ENCODE peak calls at places on chromosomes 13 and 19, in seven cellular contexts. One of them, this sample, is unnamed.

GRCh38 chr19:32779082-32779481 is 59.5 kb downstream of the TDRD12 start:
- DNase-seq in transverse colon: no peak
- DNase-seq in breast epithelium: no peak
- DNase-seq in A549: no peak
- DNase-seq in IMR-90: no peak
- DNase-seq in uterus: no peak
- DNase-seq in heart left ventricle: no peak
- DNase-seq in this sample: no peak

GRCh38 chr13:99361197-99361596 is 54.0 kb upstream of the GPR183 start:
- DNase-seq in heart left ventricle: no peak
- DNase-seq in IMR-90: no peak
- DNase-seq in breast epithelium: no peak
- DNase-seq in transverse colon: no peak
- DNase-seq in uterus: no peak
- DNase-seq in A549: no peak
- DNase-seq in this sample: no peak

GRCh38 chr13:63198076-63198475 is 1782.4 kb upstream of the PCDH20 start:
- DNase-seq in IMR-90: peak; percentile 45
- DNase-seq in breast epithelium: no peak
- DNase-seq in transverse colon: no peak
- DNase-seq in A549: no peak
- DNase-seq in uterus: no peak
- DNase-seq in heart left ventricle: no peak
- DNase-seq in this sample: no peak

GRCh38 chr19:2053601-2054389 is 2.8 kb upstream of the MKNK2 start:
- DNase-seq in A549: no peak
- DNase-seq in uterus: peak; percentile 89
- DNase-seq in IMR-90: peak; percentile 23
- DNase-seq in transverse colon: peak; percentile 63
- DNase-seq in breast epithelium: no peak
- DNase-seq in heart left ventricle: peak; percentile 88
- DNase-seq in this sample: no peak

GRCh38 chr13:46570273-46570672 is 17.3 kb downstream of the LRCH1 start:
- DNase-seq in breast epithelium: no peak
- DNase-seq in uterus: no peak
- DNase-seq in heart left ventricle: no peak
- DNase-seq in A549: no peak
- DNase-seq in IMR-90: no peak
- DNase-seq in transverse colon: no peak
- DNase-seq in this sample: no peak

GRCh38 chr19:1406818-1407661 is at the start of gene DAZAP1:
- DNase-seq in breast epithelium: peak; percentile 100
- DNase-seq in A549: peak; percentile 71
- DNase-seq in IMR-90: peak; percentile 97
- DNase-seq in heart left ventricle: peak; percentile 100
- DNase-seq in transverse colon: peak; percentile 100
- DNase-seq in uterus: peak; percentile 99
- DNase-seq in this sample: no peak

GRCh38 chr19:33528404-33528803 is 6.8 kb upstream of the PEPD start:
- DNase-seq in IMR-90: no peak
- DNase-seq in uterus: no peak
- DNase-seq in heart left ventricle: no peak
- DNase-seq in transverse colon: no peak
- DNase-seq in breast epithelium: no peak
- DNase-seq in A549: no peak
- DNase-seq in this sample: no peak

GRCh38 chr19:35232912-35233311 is 4.4 kb upstream of the FAM187B start:
- DNase-seq in uterus: no peak
- DNase-seq in A549: no peak
- DNase-seq in breast epithelium: no peak
- DNase-seq in IMR-90: no peak
- DNase-seq in heart left ventricle: no peak
- DNase-seq in transverse colon: no peak
- DNase-seq in this sample: peak; percentile 3

GRCh38 chr13:37369618-37370017 is 228.9 kb downstream of the POSTN start:
- DNase-seq in breast epithelium: no peak
- DNase-seq in heart left ventricle: no peak
- DNase-seq in IMR-90: peak; percentile 80
- DNase-seq in transverse colon: no peak
- DNase-seq in uterus: no peak
- DNase-seq in A549: no peak
- DNase-seq in this sample: no peak

DNA sequence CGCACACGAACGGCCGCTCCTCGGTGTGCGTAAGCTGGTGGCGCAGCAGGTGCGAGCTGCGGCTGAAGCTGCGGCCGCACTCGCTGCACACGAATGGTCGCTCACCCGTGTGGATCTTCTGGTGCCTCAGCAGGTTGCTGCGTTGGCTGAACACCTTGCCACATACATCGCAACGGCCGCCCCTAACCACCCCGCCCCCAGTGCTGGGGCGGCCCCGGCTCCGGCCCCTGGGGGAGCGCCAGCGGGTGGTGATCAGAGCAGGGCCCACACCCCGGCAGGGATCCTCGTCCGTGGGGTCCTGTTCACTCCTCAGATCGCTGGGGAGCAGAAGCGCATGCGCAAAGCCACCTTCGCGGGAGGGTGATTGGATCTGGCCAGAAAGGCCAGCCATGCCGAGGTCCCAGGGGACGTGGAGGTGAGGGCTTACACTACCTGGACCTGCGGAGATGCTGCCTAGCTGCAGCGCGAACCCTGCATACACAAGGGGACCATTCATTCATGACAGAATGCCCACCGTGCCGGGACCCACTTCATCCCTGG is 4.7 kb upstream of the UBE2M start:
- DNase-seq in A549: no peak
- DNase-seq in breast epithelium: no peak
- DNase-seq in transverse colon: no peak
- DNase-seq in IMR-90: no peak
- DNase-seq in heart left ventricle: no peak
- DNase-seq in uterus: peak; percentile 41
- DNase-seq in this sample: no peak
- TF ChIP-seq POLR2A in A549: no peak
- TF ChIP-seq POLR2A in breast epithelium: no peak
- TF ChIP-seq POLR2A in transverse colon: no peak
- TF ChIP-seq POLR2A in IMR-90: no peak
- TF ChIP-seq POLR2A in heart left ventricle: no peak
- TF ChIP-seq POLR2A in uterus: no peak
- TF ChIP-seq POLR2A in this sample: no peak

GRCh38 chr13:110274687-110275086 is 32.3 kb downstream of the COL4A1 start:
- DNase-seq in IMR-90: no peak
- DNase-seq in breast epithelium: no peak
- DNase-seq in heart left ventricle: no peak
- DNase-seq in transverse colon: no peak
- DNase-seq in A549: no peak
- DNase-seq in uterus: no peak
- DNase-seq in this sample: peak; percentile 74
- H3K4me1 ChIP-seq in IMR-90: peaks cover 12% of the 10 kb centered on the region
- H3K4me1 ChIP-seq in breast epithelium: no peaks in the 10 kb centered on the region
- H3K4me1 ChIP-seq in heart left ventricle: peaks cover 90% of the 10 kb centered on the region
- H3K4me1 ChIP-seq in transverse colon: peaks cover 18% of the 10 kb centered on the region
- H3K4me1 ChIP-seq in A549: peaks cover 11% of the 10 kb centered on the region
- H3K4me1 ChIP-seq in uterus: peaks cover 4% of the 10 kb centered on the region
- H3K4me1 ChIP-seq in this sample: peaks cover 26% of the 10 kb centered on the region

GRCh38 chr19:41223431-41224234 is 4.6 kb downstream of the AXL start:
- DNase-seq in IMR-90: peak; percentile 96
- DNase-seq in A549: peak; percentile 94
- DNase-seq in transverse colon: no peak
- DNase-seq in breast epithelium: no peak
- DNase-seq in uterus: no peak
- DNase-seq in heart left ventricle: no peak
- DNase-seq in this sample: no peak
- TF ChIP-seq POLR2A in IMR-90: peak; percentile 89
- TF ChIP-seq POLR2A in A549: no peak
- TF ChIP-seq POLR2A in transverse colon: no peak
- TF ChIP-seq POLR2A in breast epithelium: no peak
- TF ChIP-seq POLR2A in uterus: no peak
- TF ChIP-seq POLR2A in heart left ventricle: no peak
- TF ChIP-seq POLR2A in this sample: no peak

GRCh38 chr19:18609717-18610051 is 3.0 kb upstream of the TMEM59L start:
- DNase-seq in breast epithelium: no peak
- DNase-seq in A549: no peak
- DNase-seq in IMR-90: no peak
- DNase-seq in uterus: no peak
- DNase-seq in heart left ventricle: no peak
- DNase-seq in transverse colon: no peak
- DNase-seq in this sample: no peak

GRCh38 chr19:18607222-18608101 is 863 bp upstream of the CRLF1 start:
- DNase-seq in IMR-90: no peak
- DNase-seq in uterus: no peak
- DNase-seq in heart left ventricle: no peak
- DNase-seq in transverse colon: no peak
- DNase-seq in A549: no peak
- DNase-seq in breast epithelium: no peak
- DNase-seq in this sample: no peak

GRCh38 chr19:18610245-18610555 is 2.5 kb upstream of the TMEM59L start:
- DNase-seq in A549: no peak
- DNase-seq in uterus: no peak
- DNase-seq in transverse colon: no peak
- DNase-seq in heart left ventricle: no peak
- DNase-seq in IMR-90: no peak
- DNase-seq in breast epithelium: no peak
- DNase-seq in this sample: no peak

GRCh38 chr19:18608102-18608804 is 1.7 kb upstream of the CRLF1 start:
- DNase-seq in IMR-90: no peak
- DNase-seq in heart left ventricle: no peak
- DNase-seq in breast epithelium: no peak
- DNase-seq in A549: no peak
- DNase-seq in uterus: no peak
- DNase-seq in transverse colon: no peak
- DNase-seq in this sample: no peak

GRCh38 chr19:18608805-18609716 is 2.5 kb upstream of the CRLF1 start:
- DNase-seq in transverse colon: no peak
- DNase-seq in breast epithelium: no peak
- DNase-seq in IMR-90: no peak
- DNase-seq in heart left ventricle: no peak
- DNase-seq in A549: no peak
- DNase-seq in uterus: no peak
- DNase-seq in this sample: no peak
- H3K4me1 ChIP-seq in transverse colon: peaks cover 46% of the 10 kb centered on the region
- H3K4me1 ChIP-seq in breast epithelium: peaks cover 22% of the 10 kb centered on the region
- H3K4me1 ChIP-seq in IMR-90: peaks cover 11% of the 10 kb centered on the region
- H3K4me1 ChIP-seq in heart left ventricle: peaks cover 58% of the 10 kb centered on the region
- H3K4me1 ChIP-seq in A549: peaks cover 28% of the 10 kb centered on the region
- H3K4me1 ChIP-seq in uterus: peaks cover 24% of the 10 kb centered on the region
- H3K4me1 ChIP-seq in this sample: peaks cover 43% of the 10 kb centered on the region

GRCh38 chr13:23433171-23434153 is at the start of gene SACS:
- DNase-seq in IMR-90: peak; percentile 52
- DNase-seq in uterus: no peak
- DNase-seq in A549: peak; percentile 14
- DNase-seq in transverse colon: no peak
- DNase-seq in heart left ventricle: no peak
- DNase-seq in breast epithelium: no peak
- DNase-seq in this sample: no peak
- TF ChIP-seq POLR2A in IMR-90: peak; percentile 22
- TF ChIP-seq POLR2A in uterus: no peak
- TF ChIP-seq POLR2A in A549: peak; percentile 41
- TF ChIP-seq POLR2A in transverse colon: no peak
- TF ChIP-seq POLR2A in heart left ventricle: no peak
- TF ChIP-seq POLR2A in breast epithelium: no peak
- TF ChIP-seq POLR2A in this sample: no peak

GRCh38 chr13:79387853-79388252 is 18.2 kb downstream of the RBM26 start:
- DNase-seq in heart left ventricle: no peak
- DNase-seq in IMR-90: no peak
- DNase-seq in uterus: no peak
- DNase-seq in transverse colon: no peak
- DNase-seq in A549: no peak
- DNase-seq in breast epithelium: no peak
- DNase-seq in this sample: no peak
- H3K4me1 ChIP-seq in heart left ventricle: peaks cover 47% of the 10 kb centered on the region
- H3K4me1 ChIP-seq in IMR-90: peaks cover 4% of the 10 kb centered on the region
- H3K4me1 ChIP-seq in uterus: no peaks in the 10 kb centered on the region
- H3K4me1 ChIP-seq in transverse colon: peaks cover 60% of the 10 kb centered on the region
- H3K4me1 ChIP-seq in A549: peaks cover 17% of the 10 kb centered on the region
- H3K4me1 ChIP-seq in breast epithelium: no peaks in the 10 kb centered on the region
- H3K4me1 ChIP-seq in this sample: peaks cover 4% of the 10 kb centered on the region

DNA sequence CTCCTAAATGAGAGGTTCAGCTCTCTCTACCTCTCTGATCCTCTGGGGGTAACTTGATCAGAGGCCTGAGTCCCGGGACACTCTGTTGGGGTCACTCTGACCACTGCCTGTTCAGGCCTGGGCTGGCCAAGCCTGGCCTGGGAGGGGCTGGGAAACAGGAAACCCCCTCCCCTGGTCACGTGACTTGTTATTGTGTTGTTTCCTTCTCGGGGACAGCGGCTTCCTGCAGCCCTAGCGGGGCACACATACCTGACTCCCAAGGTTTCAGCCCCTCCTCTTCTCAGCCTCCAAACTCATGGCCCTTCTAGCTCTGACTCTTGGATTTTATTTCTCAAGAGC is at the start of gene USHBP1:
- DNase-seq in heart left ventricle: peak; percentile 68
- DNase-seq in transverse colon: no peak
- DNase-seq in breast epithelium: no peak
- DNase-seq in uterus: no peak
- DNase-seq in A549: no peak
- DNase-seq in IMR-90: no peak
- DNase-seq in this sample: peak; percentile 76
- TF ChIP-seq POLR2A in heart left ventricle: no peak
- TF ChIP-seq POLR2A in transverse colon: no peak
- TF ChIP-seq POLR2A in breast epithelium: no peak
- TF ChIP-seq POLR2A in uterus: peak; percentile 46
- TF ChIP-seq POLR2A in A549: no peak
- TF ChIP-seq POLR2A in IMR-90: no peak
- TF ChIP-seq POLR2A in this sample: no peak

GRCh38 chr13:20102776-20103175 is 58.1 kb downstream of the GJA3 start:
- DNase-seq in heart left ventricle: no peak
- DNase-seq in transverse colon: no peak
- DNase-seq in breast epithelium: no peak
- DNase-seq in uterus: no peak
- DNase-seq in IMR-90: no peak
- DNase-seq in A549: no peak
- DNase-seq in this sample: no peak
- H3K4me1 ChIP-seq in heart left ventricle: peaks cover 5% of the 10 kb centered on the region
- H3K4me1 ChIP-seq in transverse colon: no peaks in the 10 kb centered on the region
- H3K4me1 ChIP-seq in breast epithelium: no peaks in the 10 kb centered on the region
- H3K4me1 ChIP-seq in uterus: no peaks in the 10 kb centered on the region
- H3K4me1 ChIP-seq in IMR-90: peaks cover 2% of the 10 kb centered on the region
- H3K4me1 ChIP-seq in A549: no peaks in the 10 kb centered on the region
- H3K4me1 ChIP-seq in this sample: no peaks in the 10 kb centered on the region

GRCh38 chr19:8361921-8362793 is 1.8 kb upstream of the ANGPTL4 start:
- DNase-seq in A549: peak; percentile 76
- DNase-seq in breast epithelium: peak; percentile 97
- DNase-seq in transverse colon: peak; percentile 93
- DNase-seq in uterus: peak; percentile 90
- DNase-seq in heart left ventricle: peak; percentile 97
- DNase-seq in IMR-90: peak; percentile 99
- DNase-seq in this sample: peak; percentile 95
- TF ChIP-seq POLR2A in A549: no peak
- TF ChIP-seq POLR2A in breast epithelium: no peak
- TF ChIP-seq POLR2A in transverse colon: peak; percentile 23
- TF ChIP-seq POLR2A in uterus: peak; percentile 27
- TF ChIP-seq POLR2A in heart left ventricle: no peak
- TF ChIP-seq POLR2A in IMR-90: peak; percentile 35
- TF ChIP-seq POLR2A in this sample: no peak

GRCh38 chr13:110246530-110246929 is 60.4 kb downstream of the COL4A1 start:
- DNase-seq in transverse colon: no peak
- DNase-seq in uterus: peak; percentile 13
- DNase-seq in IMR-90: no peak
- DNase-seq in A549: no peak
- DNase-seq in breast epithelium: no peak
- DNase-seq in heart left ventricle: no peak
- DNase-seq in this sample: no peak
- H3K4me1 ChIP-seq in transverse colon: peaks cover 47% of the 10 kb centered on the region
- H3K4me1 ChIP-seq in uterus: peaks cover 8% of the 10 kb centered on the region
- H3K4me1 ChIP-seq in IMR-90: peaks cover 41% of the 10 kb centered on the region
- H3K4me1 ChIP-seq in A549: peaks cover 12% of the 10 kb centered on the region
- H3K4me1 ChIP-seq in breast epithelium: no peaks in the 10 kb centered on the region
- H3K4me1 ChIP-seq in heart left ventricle: peaks cover 98% of the 10 kb centered on the region
- H3K4me1 ChIP-seq in this sample: peaks cover 67% of the 10 kb centered on the region

This sample was measured in vagina.